ENCODE peak calls at places on chromosomes 11 and 22, in ten cellular contexts. H, F, I, R, Z, A, M, L, E and N are unnamed samples.

GRCh38 chr11:86160546-86161149 is 83.9 kb upstream of the EED start:
- DNase-seq in H (no peak), F (peak), I (no peak), R (no peak), Z (no peak), A (no peak), M (no peak), L (no peak), E (no peak), N (no peak)

GRCh38 chr22:48494968-48495750 is 1332.5 kb downstream of the BRD1 start:
- DNase-seq in H (no peak), F (no peak), I (peak), R (no peak), Z (peak), A (no peak), M (no peak), L (no peak), E (no peak), N (no peak)

GRCh38 chr11:63951779-63952536 is 13.2 kb downstream of the NAA40 start:
- DNase-seq in H (no peak), F (no peak), I (no peak), R (no peak), Z (peak), A (no peak), M (no peak), L (peak), E (no peak), N (peak)

GRCh38 chr11:66388746-66389386 is 17.3 kb upstream of the SLC29A2 start:
- DNase-seq in H (no peak), F (peak), I (peak), R (peak), Z (peak), A (peak), M (peak), L (peak), E (no peak), N (peak)

GRCh38 chr11:65571420-65571819 is 918 bp upstream of the FAM89B start:
- DNase-seq in H (no peak), F (no peak), I (no peak), R (no peak), Z (no peak), A (no peak), M (no peak), L (no peak), E (no peak), N (no peak)

GRCh38 chr22:38882972-38883622 is 11.1 kb upstream of the CBX6 start:
- DNase-seq in H (no peak), F (no peak), I (no peak), R (no peak), Z (no peak), A (no peak), M (no peak), L (no peak), E (no peak), N (no peak)

GRCh38 chr22:29157759-29158535 is 47.7 kb upstream of the EMID1 start:
- DNase-seq in H (no peak), F (no peak), I (no peak), R (no peak), Z (no peak), A (no peak), M (no peak), L (no peak), E (no peak), N (no peak)

GRCh38 chr11:107591446-107592236 is 694 bp downstream of the ELMOD1 start:
- DNase-seq in H (peak), F (no peak), I (peak), R (peak), Z (peak), A (no peak), M (peak), L (no peak), E (no peak), N (no peak)

GRCh38 chr22:37599161-37599560 is 9.5 kb upstream of the GGA1 start:
- DNase-seq in H (no peak), F (no peak), I (no peak), R (no peak), Z (no peak), A (no peak), M (no peak), L (no peak), E (no peak), N (no peak)

GRCh38 chr11:115154355-115154736 is 349.9 kb downstream of the CADM1 start:
- DNase-seq in H (no peak), F (no peak), I (no peak), R (no peak), Z (no peak), A (no peak), M (no peak), L (no peak), E (no peak), N (no peak)

GRCh38 chr11:96052921-96053631 is 129.2 kb upstream of the MTMR2 start:
- DNase-seq in H (no peak), F (no peak), I (no peak), R (no peak), Z (no peak), A (no peak), M (no peak), L (no peak), E (no peak), N (peak)

GRCh38 chr11:60703374-60703773 is 4.0 kb downstream of the MS4A8 start:
- DNase-seq in H (no peak), F (no peak), I (no peak), R (no peak), Z (no peak), A (no peak), M (no peak), L (no peak), E (no peak), N (no peak)

GRCh38 chr11:898540-899190 is 11.9 kb downstream of the CHID1 start:
- DNase-seq in H (no peak), F (no peak), I (peak), R (peak), Z (no peak), A (no peak), M (no peak), L (no peak), E (no peak), N (no peak)

GRCh38 chr11:134412508-134413333 is 679 bp upstream of the B3GAT1 start:
- DNase-seq in H (no peak), F (no peak), I (no peak), R (peak), Z (no peak), A (peak), M (no peak), L (no peak), E (no peak), N (no peak)

GRCh38 chr11:2548596-2548995 is 103.8 kb downstream of the KCNQ1 start:
- DNase-seq in H (no peak), F (no peak), I (no peak), R (no peak), Z (no peak), A (no peak), M (peak), L (no peak), E (no peak), N (no peak)

GRCh38 chr11:121416909-121417567 is 35.1 kb upstream of the SORL1 start:
- DNase-seq in H (no peak), F (peak), I (no peak), R (no peak), Z (peak), A (peak), M (peak), L (peak), E (peak), N (peak)

GRCh38 chr22:38611559-38611958 is 41.6 kb upstream of the DMC1 start:
- DNase-seq in H (no peak), F (no peak), I (no peak), R (no peak), Z (no peak), A (no peak), M (no peak), L (no peak), E (no peak), N (no peak)

GRCh38 chr11:12224537-12224893 is 114.1 kb downstream of the MICAL2 start:
- DNase-seq in H (no peak), F (no peak), I (no peak), R (no peak), Z (peak), A (peak), M (peak), L (peak), E (peak), N (peak)

GRCh38 chr11:88355887-88356286 is 18.4 kb upstream of the CTSC start:
- DNase-seq in H (no peak), F (no peak), I (no peak), R (no peak), Z (no peak), A (no peak), M (no peak), L (peak), E (no peak), N (no peak)